ENCODE peak calls at places on chromosomes 11 and 22, in five cellular contexts. X is amniotic stem cell; Q is G401; C is central memory CD4-positive, alpha-beta T cell; W is NCI-H226. P is an unnamed sample.

GRCh38 chr22:30701872-30702271 is 7.2 kb downstream of the OSBP2 start:
- DNase-seq in W (peak), C (no peak), Q (no peak), X (no peak), P (peak)

GRCh38 chr11:19398273-19398672 is 157.5 kb upstream of the E2F8 start:
- DNase-seq in W (no peak), C (no peak), X (no peak), Q (no peak), P (no peak)

GRCh38 chr11:31761636-31762035 is 49.5 kb downstream of the PAX6 start:
- DNase-seq in C (no peak), W (no peak), Q (peak), X (no peak), P (no peak)

GRCh38 chr22:24588370-24588755 is 4.5 kb downstream of the LRRC75B start:
- DNase-seq in X (no peak), W (no peak), C (no peak), Q (peak), P (no peak)

GRCh38 chr11:12394601-12395000 is 17.2 kb downstream of the PARVA start:
- DNase-seq in W (no peak), X (no peak), C (no peak), Q (no peak), P (no peak)

GRCh38 chr11:9527481-9528140 is 45.9 kb upstream of the WEE1 start:
- DNase-seq in W (no peak), Q (no peak), X (no peak), C (no peak), P (peak)

GRCh38 chr11:65479184-65480145 is 19.4 kb upstream of the MALAT1 start:
- DNase-seq in X (no peak), W (peak), C (no peak), Q (peak), P (no peak)

GRCh38 chr22:27251563-27251962 is 550.0 kb downstream of the MN1 start:
- DNase-seq in C (no peak), Q (no peak), X (no peak), W (peak), P (no peak)

GRCh38 chr22:43891360-43892182 is at the start of gene PNPLA5:
- DNase-seq in X (no peak), C (no peak), W (no peak), Q (no peak), P (no peak)

GRCh38 chr11:79090191-79090590 is 350.6 kb downstream of the TENM4 start:
- DNase-seq in W (no peak), C (no peak), Q (no peak), X (no peak), P (peak)

GRCh38 chr11:43567396-43567975 is 113.1 kb upstream of the HSD17B12 start:
- DNase-seq in C (no peak), Q (peak), X (peak), W (no peak), P (no peak)

GRCh38 chr11:58926695-58927094 is 12.6 kb upstream of the GLYATL1 start:
- DNase-seq in X (no peak), C (no peak), Q (no peak), W (no peak), P (peak)

GRCh38 chr11:2807276-2807681 is 78.3 kb downstream of the CDKN1C start:
- DNase-seq in W (no peak), C (no peak), X (no peak), Q (peak), P (no peak)

GRCh38 chr11:113593698-113594308 is 112.3 kb downstream of the TMPRSS5 start:
- DNase-seq in Q (no peak), X (no peak), W (no peak), C (no peak), P (no peak)

GRCh38 chr22:49887074-49887471 is 31.2 kb downstream of the ALG12 start:
- DNase-seq in X (no peak), W (no peak), C (no peak), Q (no peak), P (no peak)

GRCh38 chr11:131672191-131672590 is 301.8 kb downstream of the NTM start:
- DNase-seq in C (no peak), W (no peak), X (no peak), Q (no peak), P (no peak)

GRCh38 chr11:88596786-88597185 is 259.2 kb upstream of the CTSC start:
- DNase-seq in W (no peak), C (no peak), X (no peak), Q (no peak), P (peak)

GRCh38 chr11:93646399-93646798 is 15.1 kb upstream of the CEP295 start:
- DNase-seq in W (no peak), C (no peak), Q (no peak), X (no peak), P (no peak)

GRCh38 chr11:60343094-60343704 is 16.1 kb downstream of the MS4A6E start:
- DNase-seq in C (no peak), W (no peak), Q (no peak), X (no peak), P (no peak)

GRCh38 chr22:17266261-17266971 is 47.2 kb upstream of the ADA2 start:
- DNase-seq in X (no peak), C (peak), W (no peak), Q (peak), P (no peak)

GRCh38 chr22:38940985-38941384 is 16.4 kb upstream of the APOBEC3A start:
- DNase-seq in C (no peak), Q (no peak), X (no peak), W (peak), P (no peak)

GRCh38 chr11:26331911-26332571 is at the start of gene ANO3:
- DNase-seq in X (peak), C (no peak), Q (peak), W (peak), P (no peak)

GRCh38 chr11:117187799-117188481 is 9.4 kb downstream of the SIDT2 start:
- DNase-seq in W (no peak), Q (no peak), C (no peak), X (no peak), P (no peak)

GRCh38 chr11:56700242-56700918 is 1.5 kb downstream of the OR9G1 start:
- DNase-seq in Q (no peak), W (no peak), X (no peak), C (no peak), P (peak)

GRCh38 chr11:112364962-112365481 is 104.4 kb upstream of the PLET1 start:
- DNase-seq in W (peak), Q (no peak), X (peak), C (no peak), P (peak)

GRCh38 chr11:119729581-119730346 is 764 bp upstream of the NECTIN1 start:
- DNase-seq in X (no peak), C (no peak), W (no peak), Q (no peak), P (peak)

P was measured in foreskin keratinocyte.